ENCODE peak calls at places on chromosomes 3 and 15, in four cellular contexts. S, B, O and J are unnamed samples.

GRCh38 chr15:99174989-99175388 is 70.1 kb downstream of the SYNM start:
- DNase-seq in S (no peak), B (no peak), O (no peak), J (no peak)

GRCh38 chr15:66581972-66582537 is 16.3 kb upstream of the LCTL start:
- DNase-seq in S (no peak), B (peak; percentile 59), O (no peak), J (no peak)

GRCh38 chr3:168051579-168052183 is 44.0 kb downstream of the GOLIM4 start:
- DNase-seq in S (no peak), B (peak; percentile 74), O (no peak), J (peak; percentile 37)

GRCh38 chr3:4394048-4394447 is 73.0 kb downstream of the SUMF1 start:
- DNase-seq in S (no peak), B (peak; percentile 74), O (no peak), J (no peak)

GRCh38 chr3:42265059-42265991 is 660 bp downstream of the CCK start:
- DNase-seq in S (no peak), B (no peak), O (no peak), J (no peak)

GRCh38 chr3:127775398-127776109 is 46.8 kb downstream of the MGLL start:
- DNase-seq in S (no peak), B (peak; percentile 60), O (no peak), J (no peak)

GRCh38 chr3:140834266-140835037 is 107.2 kb upstream of the SLC25A36 start:
- DNase-seq in S (no peak), B (no peak), O (no peak), J (peak; percentile 3)

GRCh38 chr15:62850791-62851291 is 191.7 kb upstream of the TPM1 start:
- DNase-seq in S (no peak), B (peak; percentile 74), O (no peak), J (peak; percentile 47)

GRCh38 chr3:71218508-71218907 is 365.0 kb downstream of the FOXP1 start:
- DNase-seq in S (no peak), B (no peak), O (no peak), J (no peak)

GRCh38 chr3:100635273-100635701 is 25.9 kb downstream of the ADGRG7 start:
- DNase-seq in S (no peak), B (no peak), O (peak; percentile 78), J (no peak)

GRCh38 chr3:41000471-41000870 is 198.8 kb upstream of the CTNNB1 start:
- DNase-seq in S (no peak), B (peak; percentile 36), O (no peak), J (no peak)

DNA sequence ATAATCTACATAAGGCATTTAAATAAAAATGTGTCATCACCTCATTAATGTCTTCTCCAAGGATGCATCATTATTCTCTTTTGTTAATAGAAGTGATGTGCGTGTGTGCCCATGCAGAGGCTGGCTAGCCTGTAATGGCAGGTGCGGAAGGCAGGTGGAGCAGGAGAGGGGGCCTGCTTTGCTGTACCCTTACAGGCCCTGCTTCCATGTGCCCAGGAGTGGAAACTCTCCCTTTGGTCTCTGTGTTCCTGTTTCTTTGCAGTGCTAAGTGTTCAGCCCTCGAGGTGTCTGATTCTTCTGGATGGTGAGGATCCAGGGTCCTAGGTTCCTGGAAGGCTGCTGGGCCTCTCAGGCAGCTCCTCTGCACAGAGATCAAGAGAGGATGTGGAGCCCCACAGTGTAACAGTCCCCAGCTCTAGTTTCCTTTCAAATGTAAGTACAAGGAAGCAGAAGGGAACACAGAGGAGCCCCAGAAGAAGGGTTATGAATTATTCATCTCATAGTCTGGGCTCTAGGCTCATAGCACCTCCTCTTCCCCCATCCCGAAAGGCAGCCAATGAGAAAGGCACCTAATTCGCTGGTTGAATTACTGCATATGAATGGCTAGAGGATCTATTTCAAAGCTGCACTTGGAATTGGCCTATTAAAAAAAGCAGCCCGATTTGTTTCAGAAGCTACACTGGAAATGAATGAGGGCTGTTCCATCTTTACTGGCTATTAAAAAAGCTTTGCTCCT is 39.1 kb upstream of the AGBL1 start:
- DNase-seq in S (no peak), B (no peak), O (no peak), J (no peak)
- TF ChIP-seq CTCF in S (no peak), B (no peak), O (no peak), J (no peak)

GRCh38 chr3:65875395-65876027 is 163.2 kb downstream of the MAGI1 start:
- DNase-seq in S (no peak), B (no peak), O (no peak), J (no peak)

GRCh38 chr3:65873028-65873427 is 165.7 kb downstream of the MAGI1 start:
- DNase-seq in S (no peak), B (no peak), O (peak; percentile 55), J (no peak)

GRCh38 chr3:65867463-65868210 is 171.1 kb downstream of the MAGI1 start:
- DNase-seq in S (no peak), B (no peak), O (no peak), J (no peak)

GRCh38 chr3:65873869-65874268 is 164.8 kb downstream of the MAGI1 start:
- DNase-seq in S (no peak), B (no peak), O (no peak), J (no peak)

GRCh38 chr3:65871305-65872141 is 167.2 kb downstream of the MAGI1 start:
- DNase-seq in S (no peak), B (peak; percentile 30), O (peak; percentile 68), J (no peak)
- H3K4me3 ChIP-seq in S (no peak overlapping the region), B (no peak overlapping the region), O (no peak overlapping the region), J (no peak overlapping the region)

GRCh38 chr3:68403741-68404140 is 528.6 kb downstream of the TAFA4 start:
- DNase-seq in S (no peak), B (no peak), O (peak; percentile 12), J (no peak)
- TF ChIP-seq CTCF in S (no peak), B (no peak), O (no peak), J (no peak)

GRCh38 chr3:49539659-49540560 is 14.4 kb upstream of the BSN start:
- DNase-seq in S (peak; percentile 60), B (peak; percentile 96), O (peak; percentile 99), J (peak; percentile 66)
- H3K4me3 ChIP-seq in S (peak overlapping the region; percentile 43), B (peak overlapping the region; percentile 57), O (peak overlapping the region; percentile 25), J (peak overlapping the region; percentile 52)

GRCh38 chr3:60079076-60079475 is 1029.3 kb upstream of the CFAP20DC start:
- DNase-seq in S (no peak), B (no peak), O (no peak), J (no peak)
- TF ChIP-seq CTCF in S (no peak), B (no peak), O (no peak), J (no peak)